ENCODE peak calls at places on chromosomes 2 and 18, in six cellular contexts. One of them, this sample, is unnamed.

GRCh38 chr18:55264108-55264507 is 304.8 kb upstream of the CCDC68 start:
- DNase-seq in transverse colon: no peak
- DNase-seq in RWPE1: no peak
- DNase-seq in dorsolateral prefrontal cortex: no peak
- DNase-seq in body of pancreas: no peak
- DNase-seq in ovary: no peak
- DNase-seq in this sample: no peak

GRCh38 chr2:219059375-219059724 is 1.4 kb downstream of the IHH start:
- DNase-seq in transverse colon: no peak
- DNase-seq in RWPE1: no peak
- DNase-seq in dorsolateral prefrontal cortex: no peak
- DNase-seq in body of pancreas: no peak
- DNase-seq in ovary: no peak
- DNase-seq in this sample: no peak

GRCh38 chr18:22214731-22215528 is 45.5 kb downstream of the GATA6 start:
- DNase-seq in transverse colon: no peak
- DNase-seq in RWPE1: peak; percentile 29
- DNase-seq in dorsolateral prefrontal cortex: no peak
- DNase-seq in body of pancreas: no peak
- DNase-seq in ovary: no peak
- DNase-seq in this sample: no peak

GRCh38 chr2:223051580-223052375 is at the start of gene KCNE4:
- DNase-seq in transverse colon: peak; percentile 17
- DNase-seq in RWPE1: no peak
- DNase-seq in dorsolateral prefrontal cortex: no peak
- DNase-seq in body of pancreas: no peak
- DNase-seq in ovary: peak; percentile 68
- DNase-seq in this sample: no peak

GRCh38 chr18:48827321-48828200 is 123.2 kb downstream of the SMAD7 start:
- DNase-seq in transverse colon: no peak
- DNase-seq in RWPE1: no peak
- DNase-seq in dorsolateral prefrontal cortex: no peak
- DNase-seq in body of pancreas: no peak
- DNase-seq in ovary: no peak
- DNase-seq in this sample: no peak

GRCh38 chr2:25561136-25561850 is 112.1 kb downstream of the DTNB start:
- DNase-seq in transverse colon: no peak
- DNase-seq in RWPE1: no peak
- DNase-seq in dorsolateral prefrontal cortex: no peak
- DNase-seq in body of pancreas: no peak
- DNase-seq in ovary: no peak
- DNase-seq in this sample: no peak

GRCh38 chr2:86686905-86687304 is 33.2 kb upstream of the RMND5A start:
- DNase-seq in transverse colon: no peak
- DNase-seq in RWPE1: no peak
- DNase-seq in dorsolateral prefrontal cortex: no peak
- DNase-seq in body of pancreas: no peak
- DNase-seq in ovary: no peak
- DNase-seq in this sample: no peak

GRCh38 chr2:119040730-119041129 is 98.7 kb downstream of the MARCO start:
- DNase-seq in transverse colon: no peak
- DNase-seq in RWPE1: no peak
- DNase-seq in dorsolateral prefrontal cortex: no peak
- DNase-seq in body of pancreas: no peak
- DNase-seq in ovary: no peak
- DNase-seq in this sample: no peak

GRCh38 chr2:33791625-33792024 is 192.5 kb upstream of the FAM98A start:
- DNase-seq in transverse colon: no peak
- DNase-seq in RWPE1: peak; percentile 59
- DNase-seq in dorsolateral prefrontal cortex: no peak
- DNase-seq in body of pancreas: no peak
- DNase-seq in ovary: no peak
- DNase-seq in this sample: no peak

DNA sequence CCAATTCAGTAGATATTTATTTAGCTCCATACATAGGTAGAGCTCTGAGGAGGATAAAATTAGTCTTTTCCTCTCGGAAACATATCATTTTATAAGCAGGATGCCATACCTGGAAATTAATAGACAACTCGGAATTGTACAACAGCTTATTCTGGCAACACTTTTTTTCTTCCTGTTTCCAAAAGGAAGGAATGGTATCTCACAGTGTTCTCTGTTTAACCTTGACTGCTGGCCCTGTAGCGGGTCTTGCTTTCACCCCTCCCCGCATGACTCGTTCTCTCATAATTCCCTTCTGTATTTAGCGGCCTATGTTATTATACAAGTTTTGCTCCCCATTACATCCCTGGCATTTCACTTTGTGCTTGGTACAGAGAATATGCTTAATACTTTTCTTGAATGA is 2.5 kb upstream of the KYNU start:
- DNase-seq in transverse colon: no peak
- DNase-seq in RWPE1: no peak
- DNase-seq in dorsolateral prefrontal cortex: no peak
- DNase-seq in body of pancreas: no peak
- DNase-seq in ovary: no peak
- DNase-seq in this sample: no peak
- H3K27ac ChIP-seq in transverse colon: peak overlapping the region; percentile 42
- H3K27ac ChIP-seq in RWPE1: no peak overlapping the region
- H3K27ac ChIP-seq in dorsolateral prefrontal cortex: no peak overlapping the region
- H3K27ac ChIP-seq in body of pancreas: peak overlapping the region; percentile 16
- H3K27ac ChIP-seq in ovary: no peak overlapping the region
- H3K27ac ChIP-seq in this sample: no peak overlapping the region

GRCh38 chr2:232659359-232659758 is 26.0 kb downstream of the EFHD1 start:
- DNase-seq in transverse colon: no peak
- DNase-seq in RWPE1: no peak
- DNase-seq in dorsolateral prefrontal cortex: no peak
- DNase-seq in body of pancreas: no peak
- DNase-seq in ovary: no peak
- DNase-seq in this sample: no peak

GRCh38 chr2:232662486-232663260 is 29.3 kb downstream of the EFHD1 start:
- DNase-seq in transverse colon: no peak
- DNase-seq in RWPE1: peak; percentile 14
- DNase-seq in dorsolateral prefrontal cortex: no peak
- DNase-seq in body of pancreas: no peak
- DNase-seq in ovary: no peak
- DNase-seq in this sample: no peak

GRCh38 chr2:232653441-232653840 is 20.0 kb downstream of the EFHD1 start:
- DNase-seq in transverse colon: no peak
- DNase-seq in RWPE1: no peak
- DNase-seq in dorsolateral prefrontal cortex: no peak
- DNase-seq in body of pancreas: no peak
- DNase-seq in ovary: no peak
- DNase-seq in this sample: no peak

GRCh38 chr2:232655392-232655791 is 22.0 kb downstream of the EFHD1 start:
- DNase-seq in transverse colon: no peak
- DNase-seq in RWPE1: no peak
- DNase-seq in dorsolateral prefrontal cortex: no peak
- DNase-seq in body of pancreas: no peak
- DNase-seq in ovary: no peak
- DNase-seq in this sample: no peak

DNA sequence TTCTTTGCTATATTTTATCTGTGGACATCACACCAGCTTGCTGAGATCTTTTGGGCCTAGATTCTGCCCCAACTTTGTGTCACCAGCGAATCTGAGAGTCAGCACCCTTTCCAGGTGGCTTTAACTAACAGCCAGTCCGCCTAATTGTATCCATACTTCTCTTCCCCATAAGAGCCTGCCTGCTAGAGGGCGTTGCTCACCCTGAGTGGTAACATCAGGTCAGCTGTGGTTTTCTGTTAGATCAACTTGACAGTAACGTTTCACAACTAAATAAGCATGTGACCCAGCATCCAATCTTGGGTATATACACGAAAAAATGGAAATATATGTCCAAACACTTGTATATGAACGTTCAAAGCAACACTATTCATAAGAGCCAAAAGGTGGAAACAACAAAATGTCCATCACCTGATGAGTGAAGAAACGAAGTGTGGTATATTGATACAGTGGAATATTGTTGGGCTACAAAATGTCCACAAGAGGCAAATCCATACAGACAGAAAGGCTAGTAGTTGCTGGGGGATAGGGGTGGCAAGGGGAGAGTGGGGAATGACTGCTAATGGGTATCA is 24.9 kb downstream of the EFHD1 start:
- DNase-seq in transverse colon: no peak
- DNase-seq in RWPE1: no peak
- DNase-seq in dorsolateral prefrontal cortex: no peak
- DNase-seq in body of pancreas: no peak
- DNase-seq in ovary: no peak
- DNase-seq in this sample: no peak
- TF ChIP-seq CTCF in transverse colon: no peak
- TF ChIP-seq CTCF in RWPE1: no peak
- TF ChIP-seq CTCF in dorsolateral prefrontal cortex: no peak
- TF ChIP-seq CTCF in body of pancreas: no peak
- TF ChIP-seq CTCF in ovary: no peak
- TF ChIP-seq CTCF in this sample: no peak

GRCh38 chr2:235676536-235676799 is 182.6 kb downstream of the AGAP1 start:
- DNase-seq in transverse colon: no peak
- DNase-seq in RWPE1: no peak
- DNase-seq in dorsolateral prefrontal cortex: no peak
- DNase-seq in body of pancreas: no peak
- DNase-seq in ovary: no peak
- DNase-seq in this sample: no peak

GRCh38 chr2:235674812-235675211 is 181.0 kb downstream of the AGAP1 start:
- DNase-seq in transverse colon: no peak
- DNase-seq in RWPE1: no peak
- DNase-seq in dorsolateral prefrontal cortex: no peak
- DNase-seq in body of pancreas: no peak
- DNase-seq in ovary: no peak
- DNase-seq in this sample: no peak

GRCh38 chr2:235677276-235677788 is 183.5 kb downstream of the AGAP1 start:
- DNase-seq in transverse colon: no peak
- DNase-seq in RWPE1: no peak
- DNase-seq in dorsolateral prefrontal cortex: no peak
- DNase-seq in body of pancreas: no peak
- DNase-seq in ovary: no peak
- DNase-seq in this sample: no peak

GRCh38 chr2:235674116-235674515 is 180.3 kb downstream of the AGAP1 start:
- DNase-seq in transverse colon: no peak
- DNase-seq in RWPE1: no peak
- DNase-seq in dorsolateral prefrontal cortex: no peak
- DNase-seq in body of pancreas: no peak
- DNase-seq in ovary: no peak
- DNase-seq in this sample: no peak

DNA sequence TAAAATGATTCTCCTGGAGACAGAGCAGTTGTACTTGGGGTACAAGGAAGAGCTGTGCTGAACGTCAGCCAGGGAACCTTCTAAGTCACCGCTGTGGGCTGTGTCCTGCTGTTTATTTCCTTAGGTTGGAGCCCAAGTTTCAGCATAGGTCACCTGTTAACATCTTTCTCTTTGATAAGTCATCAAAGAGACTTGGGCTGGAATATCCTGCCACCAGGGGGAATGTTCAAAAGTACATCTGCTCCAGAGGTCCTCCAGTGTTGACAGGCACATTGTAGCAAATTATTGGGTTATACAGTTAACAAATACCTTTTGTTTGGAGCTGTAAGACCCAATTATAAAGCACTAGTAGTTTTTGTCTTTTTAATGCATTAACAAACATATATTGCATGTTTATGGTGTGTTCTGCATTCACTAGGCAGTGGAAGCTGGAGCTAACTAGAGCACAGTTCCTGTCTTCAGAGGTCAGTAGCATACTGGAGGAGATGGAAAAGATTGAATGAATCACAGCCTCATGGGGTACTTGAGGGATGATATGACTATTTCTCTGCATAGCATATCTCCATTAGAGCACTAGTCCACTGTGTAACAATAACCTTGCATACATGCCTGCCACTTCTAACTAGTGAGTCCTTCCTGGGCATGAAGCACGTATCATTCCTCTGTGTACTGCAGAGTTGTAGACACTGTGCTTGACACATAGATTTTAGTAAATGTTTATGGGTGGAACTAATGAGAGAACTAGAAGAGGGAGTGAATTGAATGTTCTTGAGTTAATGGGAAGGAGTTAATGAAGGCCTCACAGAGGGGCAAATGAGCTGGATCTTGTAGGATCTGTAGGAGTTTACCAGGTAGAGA is 182.1 kb downstream of the AGAP1 start:
- DNase-seq in transverse colon: no peak
- DNase-seq in RWPE1: peak; percentile 6
- DNase-seq in dorsolateral prefrontal cortex: no peak
- DNase-seq in body of pancreas: no peak
- DNase-seq in ovary: no peak
- DNase-seq in this sample: no peak
- H3K27ac ChIP-seq in transverse colon: no peak overlapping the region
- H3K27ac ChIP-seq in RWPE1: no peak overlapping the region
- H3K27ac ChIP-seq in dorsolateral prefrontal cortex: no peak overlapping the region
- H3K27ac ChIP-seq in body of pancreas: no peak overlapping the region
- H3K27ac ChIP-seq in ovary: no peak overlapping the region
- H3K27ac ChIP-seq in this sample: no peak overlapping the region

GRCh38 chr2:127025357-127026062 is 81.4 kb downstream of the BIN1 start:
- DNase-seq in transverse colon: peak; percentile 78
- DNase-seq in RWPE1: peak; percentile 45
- DNase-seq in dorsolateral prefrontal cortex: peak; percentile 92
- DNase-seq in body of pancreas: peak; percentile 47
- DNase-seq in ovary: peak; percentile 59
- DNase-seq in this sample: peak; percentile 87

GRCh38 chr2:127020536-127020935 is 86.4 kb downstream of the BIN1 start:
- DNase-seq in transverse colon: no peak
- DNase-seq in RWPE1: no peak
- DNase-seq in dorsolateral prefrontal cortex: no peak
- DNase-seq in body of pancreas: no peak
- DNase-seq in ovary: no peak
- DNase-seq in this sample: no peak

GRCh38 chr2:127024769-127025356 is 82.1 kb downstream of the BIN1 start:
- DNase-seq in transverse colon: peak; percentile 33
- DNase-seq in RWPE1: no peak
- DNase-seq in dorsolateral prefrontal cortex: peak; percentile 67
- DNase-seq in body of pancreas: no peak
- DNase-seq in ovary: no peak
- DNase-seq in this sample: no peak

GRCh38 chr2:127022817-127023216 is 84.1 kb downstream of the BIN1 start:
- DNase-seq in transverse colon: no peak
- DNase-seq in RWPE1: no peak
- DNase-seq in dorsolateral prefrontal cortex: no peak
- DNase-seq in body of pancreas: no peak
- DNase-seq in ovary: no peak
- DNase-seq in this sample: no peak

GRCh38 chr2:127023504-127023903 is 83.5 kb downstream of the BIN1 start:
- DNase-seq in transverse colon: no peak
- DNase-seq in RWPE1: no peak
- DNase-seq in dorsolateral prefrontal cortex: no peak
- DNase-seq in body of pancreas: no peak
- DNase-seq in ovary: no peak
- DNase-seq in this sample: no peak
- TF ChIP-seq CTCF in transverse colon: no peak
- TF ChIP-seq CTCF in RWPE1: no peak
- TF ChIP-seq CTCF in dorsolateral prefrontal cortex: no peak
- TF ChIP-seq CTCF in body of pancreas: no peak
- TF ChIP-seq CTCF in ovary: no peak
- TF ChIP-seq CTCF in this sample: no peak

GRCh38 chr2:196926562-196927317 is at the start of gene PGAP1:
- DNase-seq in transverse colon: peak; percentile 91
- DNase-seq in RWPE1: peak; percentile 90
- DNase-seq in dorsolateral prefrontal cortex: peak; percentile 88
- DNase-seq in body of pancreas: peak; percentile 88
- DNase-seq in ovary: peak; percentile 91
- DNase-seq in this sample: peak; percentile 81
- H3K27ac ChIP-seq in transverse colon: peak within 1 kb of the TSS; percentile 95
- H3K27ac ChIP-seq in RWPE1: peak within 1 kb of the TSS; percentile 96
- H3K27ac ChIP-seq in dorsolateral prefrontal cortex: peak within 1 kb of the TSS; percentile 97
- H3K27ac ChIP-seq in body of pancreas: peak within 1 kb of the TSS; percentile 88
- H3K27ac ChIP-seq in ovary: peak within 1 kb of the TSS; percentile 88
- H3K27ac ChIP-seq in this sample: peak within 1 kb of the TSS; percentile 93